ENCODE peak calls at places on chromosomes 5 and 9, in five cellular contexts. One of them, this sample, is unnamed. For H3K4me1, the result is how much of the 10 kb centered on the place peaks cover.

GRCh38 chr5:107812570-107813141 is 141.9 kb upstream of the EFNA5 start:
- DNase-seq in right cardiac atrium: peak
- DNase-seq in kidney: no peak
- DNase-seq in right lobe of liver: no peak
- DNase-seq in colonic mucosa: no peak
- DNase-seq in this sample: no peak

GRCh38 chr5:79636981-79637733 is 24.9 kb downstream of the TENT2 start:
- DNase-seq in right cardiac atrium: no peak
- DNase-seq in kidney: no peak
- DNase-seq in right lobe of liver: no peak
- DNase-seq in colonic mucosa: no peak
- DNase-seq in this sample: no peak

GRCh38 chr5:158212237-158212636 is 353.3 kb upstream of the CLINT1 start:
- DNase-seq in right cardiac atrium: no peak
- DNase-seq in kidney: no peak
- DNase-seq in right lobe of liver: no peak
- DNase-seq in colonic mucosa: no peak
- DNase-seq in this sample: no peak

GRCh38 chr5:76801159-76801802 is 17.5 kb upstream of the F2RL1 start:
- DNase-seq in right cardiac atrium: no peak
- DNase-seq in kidney: no peak
- DNase-seq in right lobe of liver: no peak
- DNase-seq in colonic mucosa: no peak
- DNase-seq in this sample: no peak

GRCh38 chr5:39013938-39014337 is 60.3 kb downstream of the RICTOR start:
- DNase-seq in right cardiac atrium: no peak
- DNase-seq in kidney: no peak
- DNase-seq in right lobe of liver: no peak
- DNase-seq in colonic mucosa: no peak
- DNase-seq in this sample: no peak

GRCh38 chr5:73037545-73037944 is 81.7 kb downstream of the FCHO2 start:
- DNase-seq in right cardiac atrium: no peak
- DNase-seq in kidney: no peak
- DNase-seq in right lobe of liver: no peak
- DNase-seq in colonic mucosa: no peak
- DNase-seq in this sample: no peak

GRCh38 chr9:115590016-115590415 is 472.1 kb upstream of the TNC start:
- DNase-seq in right cardiac atrium: no peak
- DNase-seq in kidney: no peak
- DNase-seq in right lobe of liver: no peak
- DNase-seq in colonic mucosa: no peak
- DNase-seq in this sample: no peak

GRCh38 chr5:882253-883185 is 10.1 kb downstream of the BRD9 start:
- DNase-seq in right cardiac atrium: no peak
- DNase-seq in kidney: peak
- DNase-seq in right lobe of liver: no peak
- DNase-seq in colonic mucosa: no peak
- DNase-seq in this sample: no peak

GRCh38 chr5:34467436-34467835 is 188.7 kb upstream of the RAI14 start:
- DNase-seq in right cardiac atrium: no peak
- DNase-seq in kidney: no peak
- DNase-seq in right lobe of liver: no peak
- DNase-seq in colonic mucosa: no peak
- DNase-seq in this sample: no peak

GRCh38 chr9:123544007-123544827 is 188.2 kb downstream of the CRB2 start:
- DNase-seq in right cardiac atrium: no peak
- DNase-seq in kidney: no peak
- DNase-seq in right lobe of liver: no peak
- DNase-seq in colonic mucosa: peak
- DNase-seq in this sample: no peak

GRCh38 chr9:4740373-4740622 is 704 bp downstream of the AK3 start:
- DNase-seq in right cardiac atrium: no peak
- DNase-seq in kidney: no peak
- DNase-seq in right lobe of liver: no peak
- DNase-seq in colonic mucosa: no peak
- DNase-seq in this sample: no peak

GRCh38 chr9:78958887-78959286 is 612.9 kb upstream of the TLE4 start:
- DNase-seq in right cardiac atrium: no peak
- DNase-seq in kidney: no peak
- DNase-seq in right lobe of liver: no peak
- DNase-seq in colonic mucosa: no peak
- DNase-seq in this sample: no peak

GRCh38 chr5:9059920-9060691 is 485.8 kb downstream of the SEMA5A start:
- DNase-seq in right cardiac atrium: no peak
- DNase-seq in kidney: no peak
- DNase-seq in right lobe of liver: no peak
- DNase-seq in colonic mucosa: no peak
- DNase-seq in this sample: no peak

GRCh38 chr9:125629451-125629850 is 77.6 kb downstream of the MAPKAP1 start:
- DNase-seq in right cardiac atrium: no peak
- DNase-seq in kidney: no peak
- DNase-seq in right lobe of liver: no peak
- DNase-seq in colonic mucosa: no peak
- DNase-seq in this sample: no peak

GRCh38 chr9:125631391-125632085 is 75.5 kb downstream of the MAPKAP1 start:
- DNase-seq in right cardiac atrium: no peak
- DNase-seq in kidney: no peak
- DNase-seq in right lobe of liver: no peak
- DNase-seq in colonic mucosa: peak
- DNase-seq in this sample: no peak

GRCh38 chr9:125633116-125633743 is 73.8 kb downstream of the MAPKAP1 start:
- DNase-seq in right cardiac atrium: no peak
- DNase-seq in kidney: no peak
- DNase-seq in right lobe of liver: no peak
- DNase-seq in colonic mucosa: no peak
- DNase-seq in this sample: no peak

GRCh38 chr9:125632321-125633115 is 74.5 kb downstream of the MAPKAP1 start:
- DNase-seq in right cardiac atrium: no peak
- DNase-seq in kidney: no peak
- DNase-seq in right lobe of liver: peak
- DNase-seq in colonic mucosa: peak
- DNase-seq in this sample: no peak

GRCh38 chr9:125630436-125630835 is 76.6 kb downstream of the MAPKAP1 start:
- DNase-seq in right cardiac atrium: no peak
- DNase-seq in kidney: no peak
- DNase-seq in right lobe of liver: no peak
- DNase-seq in colonic mucosa: no peak
- DNase-seq in this sample: no peak
- H3K4me1 ChIP-seq in right cardiac atrium: under half
- H3K4me1 ChIP-seq in kidney: under half
- H3K4me1 ChIP-seq in right lobe of liver: under half
- H3K4me1 ChIP-seq in colonic mucosa: under half
- H3K4me1 ChIP-seq in this sample: under half

GRCh38 chr9:98248737-98249474 is 6.5 kb downstream of the TBC1D2 start:
- DNase-seq in right cardiac atrium: peak
- DNase-seq in kidney: peak
- DNase-seq in right lobe of liver: peak
- DNase-seq in colonic mucosa: peak
- DNase-seq in this sample: peak

GRCh38 chr9:98249774-98250173 is 5.7 kb downstream of the TBC1D2 start:
- DNase-seq in right cardiac atrium: no peak
- DNase-seq in kidney: no peak
- DNase-seq in right lobe of liver: no peak
- DNase-seq in colonic mucosa: no peak
- DNase-seq in this sample: no peak

GRCh38 chr9:98253563-98253962 is 1.9 kb downstream of the TBC1D2 start:
- DNase-seq in right cardiac atrium: no peak
- DNase-seq in kidney: no peak
- DNase-seq in right lobe of liver: no peak
- DNase-seq in colonic mucosa: peak
- DNase-seq in this sample: no peak

GRCh38 chr9:98254236-98255063 is 999 bp downstream of the TBC1D2 start:
- DNase-seq in right cardiac atrium: no peak
- DNase-seq in kidney: no peak
- DNase-seq in right lobe of liver: no peak
- DNase-seq in colonic mucosa: peak
- DNase-seq in this sample: no peak

DNA sequence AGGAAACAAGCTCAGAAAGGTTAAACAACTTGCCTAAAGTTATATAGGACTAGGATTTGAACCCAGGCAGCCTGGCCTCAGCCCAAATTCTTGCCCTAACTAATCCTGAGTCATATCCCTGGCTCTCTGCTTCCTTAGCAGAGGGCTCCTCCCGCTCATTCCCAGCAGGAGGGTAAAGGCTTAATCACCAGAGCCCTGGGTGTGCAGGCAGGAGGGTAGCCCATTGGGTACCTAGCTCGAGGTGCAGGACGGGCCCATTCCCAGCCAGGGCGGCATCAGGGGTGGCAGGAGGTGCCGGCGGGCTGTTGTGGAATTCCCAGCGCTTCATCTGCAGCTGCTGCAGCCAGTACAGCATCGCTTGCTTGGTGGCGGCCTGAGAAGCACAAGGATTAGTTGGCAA is 3.9 kb downstream of the TBC1D2 start:
- DNase-seq in right cardiac atrium: no peak
- DNase-seq in kidney: peak
- DNase-seq in right lobe of liver: no peak
- DNase-seq in colonic mucosa: no peak
- DNase-seq in this sample: no peak
- H3K4me1 ChIP-seq in right cardiac atrium: under half
- H3K4me1 ChIP-seq in kidney: under half
- H3K4me1 ChIP-seq in right lobe of liver: under half
- H3K4me1 ChIP-seq in colonic mucosa: under half
- H3K4me1 ChIP-seq in this sample: half or more

GRCh38 chr9:122327175-122327574 is 43.6 kb upstream of the PTGS1 start:
- DNase-seq in right cardiac atrium: no peak
- DNase-seq in kidney: no peak
- DNase-seq in right lobe of liver: no peak
- DNase-seq in colonic mucosa: no peak
- DNase-seq in this sample: no peak

GRCh38 chr9:122331523-122331927 is 39.3 kb upstream of the PTGS1 start:
- DNase-seq in right cardiac atrium: no peak
- DNase-seq in kidney: no peak
- DNase-seq in right lobe of liver: no peak
- DNase-seq in colonic mucosa: no peak
- DNase-seq in this sample: no peak

GRCh38 chr9:122332643-122333042 is 38.2 kb upstream of the PTGS1 start:
- DNase-seq in right cardiac atrium: no peak
- DNase-seq in kidney: no peak
- DNase-seq in right lobe of liver: no peak
- DNase-seq in colonic mucosa: no peak
- DNase-seq in this sample: no peak

GRCh38 chr9:122332083-122332482 is 38.7 kb upstream of the PTGS1 start:
- DNase-seq in right cardiac atrium: peak
- DNase-seq in kidney: no peak
- DNase-seq in right lobe of liver: no peak
- DNase-seq in colonic mucosa: no peak
- DNase-seq in this sample: no peak

GRCh38 chr9:122329592-122329991 is 41.2 kb upstream of the PTGS1 start:
- DNase-seq in right cardiac atrium: no peak
- DNase-seq in kidney: no peak
- DNase-seq in right lobe of liver: no peak
- DNase-seq in colonic mucosa: no peak
- DNase-seq in this sample: no peak
- H3K4me1 ChIP-seq in right cardiac atrium: under half
- H3K4me1 ChIP-seq in kidney: under half
- H3K4me1 ChIP-seq in right lobe of liver: under half
- H3K4me1 ChIP-seq in colonic mucosa: under half
- H3K4me1 ChIP-seq in this sample: under half

DNA sequence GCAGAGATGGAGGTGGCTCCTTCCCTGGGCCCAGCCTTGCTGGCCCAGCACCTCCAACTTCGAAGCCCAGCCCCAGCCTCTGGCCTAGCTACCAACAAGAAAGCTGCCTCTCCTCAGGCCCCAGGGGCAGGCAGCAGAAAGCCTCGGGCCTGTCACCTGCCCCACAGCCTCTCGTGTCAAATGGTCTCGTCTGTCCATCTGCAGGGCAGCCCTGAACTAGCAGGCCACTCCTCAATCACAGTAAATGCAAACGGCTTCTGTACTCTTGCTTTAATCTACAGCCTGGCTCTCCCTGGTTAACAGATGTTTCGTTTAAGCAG is 21.6 kb downstream of the VAV2 start:
- DNase-seq in right cardiac atrium: peak
- DNase-seq in kidney: peak
- DNase-seq in right lobe of liver: no peak
- DNase-seq in colonic mucosa: no peak
- DNase-seq in this sample: no peak
- H3K4me1 ChIP-seq in right cardiac atrium: under half
- H3K4me1 ChIP-seq in kidney: under half
- H3K4me1 ChIP-seq in right lobe of liver: under half
- H3K4me1 ChIP-seq in colonic mucosa: under half
- H3K4me1 ChIP-seq in this sample: under half